ENCODE peak calls at places on chromosomes 4 and X, in four cellular contexts. M, B, L and Z are unnamed samples.

GRCh38 chr4:140752669-140753068 is 3.5 kb downstream of the TBC1D9 start:
- DNase-seq in L (no peak), B (no peak), M (no peak), Z (no peak)

GRCh38 chr4:55075823-55076418 is 49.5 kb downstream of the KDR start:
- DNase-seq in M (no peak), B (no peak), L (no peak), Z (no peak)

GRCh38 chr4:101356928-101357327 is 9.6 kb upstream of the PPP3CA start:
- DNase-seq in B (no peak), M (no peak), L (no peak), Z (peak)

GRCh38 chr4:139645458-139645857 is 20.2 kb upstream of the MGST2 start:
- DNase-seq in M (no peak), L (no peak), B (no peak), Z (no peak)

GRCh38 chr4:1201851-1202525 is 29.6 kb upstream of the SPON2 start:
- DNase-seq in M (peak), L (peak), B (peak), Z (peak)

GRCh38 chr4:185534850-185535761 is at the start of gene PDLIM3:
- DNase-seq in L (no peak), M (no peak), B (no peak), Z (peak)

GRCh38 chr4:153122855-153123254 is 81.4 kb upstream of the TRIM2 start:
- DNase-seq in L (no peak), M (no peak), B (no peak), Z (no peak)

GRCh38 chrX:111041018-111041462 is 55.0 kb upstream of the PAK3 start:
- DNase-seq in M (no peak), L (peak), B (no peak), Z (peak)

GRCh38 chrX:43315622-43316021 is 340.5 kb upstream of the MAOA start:
- DNase-seq in B (no peak), M (no peak), L (no peak), Z (no peak)

GRCh38 chrX:54386314-54386713 is 28.5 kb upstream of the WNK3 start:
- DNase-seq in M (no peak), B (no peak), L (no peak), Z (peak)

GRCh38 chr4:118352843-118353373 is at the start of gene PRSS12:
- DNase-seq in B (peak), M (peak), L (no peak), Z (peak)

GRCh38 chr4:56653461-56654237 is 27.4 kb downstream of the HOPX start:
- DNase-seq in L (no peak), B (no peak), M (no peak), Z (peak)

GRCh38 chr4:141246243-141246642 is 25.5 kb downstream of the ZNF330 start:
- DNase-seq in B (no peak), M (no peak), L (no peak), Z (peak)

GRCh38 chrX:68018248-68019203 is 414.8 kb downstream of the OPHN1 start:
- DNase-seq in M (no peak), B (no peak), L (no peak), Z (peak)

GRCh38 chrX:18683027-18683426 is 11.1 kb upstream of the RS1 start:
- DNase-seq in L (no peak), M (peak), B (no peak), Z (no peak)

GRCh38 chr4:73045894-73046293 is 23.6 kb downstream of the COX18 start:
- DNase-seq in L (no peak), B (no peak), M (no peak), Z (peak)

GRCh38 chrX:22037911-22038537 is 5.9 kb downstream of the PHEX start:
- DNase-seq in B (no peak), L (no peak), M (no peak), Z (no peak)

GRCh38 chrX:108468486-108468885 is 28.8 kb downstream of the COL4A5 start:
- DNase-seq in M (no peak), B (no peak), L (no peak), Z (no peak)

GRCh38 chr4:147583876-147584275 is 33.3 kb upstream of the TMEM184C start:
- DNase-seq in B (no peak), L (no peak), M (no peak), Z (no peak)

GRCh38 chr4:10983885-10984284 is 299.3 kb upstream of the CLNK start:
- DNase-seq in B (no peak), M (no peak), L (no peak), Z (no peak)

GRCh38 chrX:129733335-129733734 is 5.4 kb upstream of the XPNPEP2 start:
- DNase-seq in L (no peak), M (no peak), B (no peak), Z (no peak)

GRCh38 chr4:100889898-100890297 is 372.1 kb upstream of the EMCN start:
- DNase-seq in L (no peak), M (no peak), B (no peak), Z (no peak)

GRCh38 chrX:100745806-100746537 is 14.1 kb upstream of the SYTL4 start:
- DNase-seq in M (no peak), B (no peak), L (no peak), Z (no peak)

GRCh38 chr4:87839309-87839946 is 6.7 kb downstream of the MEPE start:
- DNase-seq in M (peak), L (no peak), B (no peak), Z (no peak)

GRCh38 chr4:153152453-153153338 is 51.5 kb upstream of the TRIM2 start:
- DNase-seq in M (peak), L (no peak), B (peak), Z (no peak)

GRCh38 chr4:47106561-47106960 is 75.2 kb downstream of the GABRB1 start:
- DNase-seq in L (no peak), M (no peak), B (no peak), Z (no peak)

GRCh38 chrX:118569676-118570075 is 74.1 kb downstream of the DOCK11 start:
- DNase-seq in B (no peak), M (no peak), L (no peak), Z (no peak)

GRCh38 chrX:71636438-71637252 is 18.3 kb upstream of the CXCR3 start:
- DNase-seq in M (no peak), B (no peak), L (no peak), Z (no peak)

GRCh38 chr4:65014078-65014477 is 604.8 kb upstream of the TECRL start:
- DNase-seq in L (no peak), M (no peak), B (no peak), Z (no peak)

GRCh38 chr4:88320780-88321373 is 36.5 kb upstream of the PPM1K start:
- DNase-seq in M (peak), B (no peak), L (no peak), Z (peak)

GRCh38 chr4:120922390-120923200 is at the start of gene PRDM5:
- DNase-seq in B (no peak), M (no peak), L (no peak), Z (peak)

GRCh38 chr4:153522800-153523089 is 56.6 kb downstream of the TMEM131L start:
- DNase-seq in L (no peak), B (no peak), M (peak), Z (no peak)

GRCh38 chr4:7323461-7323871 is 111.3 kb downstream of the PSAPL1 start:
- DNase-seq in L (no peak), M (no peak), B (no peak), Z (peak)

GRCh38 chrX:75067931-75068330 is 88.2 kb downstream of the ABCB7 start:
- DNase-seq in M (peak), B (no peak), L (no peak), Z (no peak)